ENCODE peak calls at places on chromosomes 5 and 9, in four cellular contexts. S, O, E and T are unnamed samples.

GRCh38 chr5:141807732-141808131 is 70.5 kb downstream of the PCDH1 start:
- DNase-seq in S (no peak), E (no peak), O (no peak), T (no peak)

GRCh38 chr5:57494104-57495098 is 11.8 kb upstream of the ACTBL2 start:
- DNase-seq in S (peak; percentile 13), O (peak; percentile 83), E (peak; percentile 86), T (peak; percentile 13)

GRCh38 chr5:21831145-21831787 is 1021.9 kb downstream of the CDH12 start:
- DNase-seq in E (no peak), O (peak; percentile 6), S (no peak), T (peak; percentile 5)

GRCh38 chr9:71793386-71794105 is 25.2 kb upstream of the CEMIP2 start:
- DNase-seq in O (no peak), E (peak; percentile 76), S (no peak), T (no peak)

GRCh38 chr5:60672693-60673264 is 27.2 kb downstream of the DEPDC1B start:
- DNase-seq in S (no peak), E (no peak), O (no peak), T (no peak)

GRCh38 chr9:93588641-93589609 is 12.5 kb downstream of the PHF2 start:
- DNase-seq in S (no peak), O (no peak), E (no peak), T (no peak)

GRCh38 chr9:127386249-127386648 is 10.7 kb upstream of the SLC2A8 start:
- DNase-seq in S (no peak), E (no peak), O (no peak), T (no peak)

GRCh38 chr9:16398676-16399075 is 471.8 kb downstream of the BNC2 start:
- DNase-seq in E (peak; percentile 16), O (no peak), S (no peak), T (no peak)

GRCh38 chr5:1732238-1732880 is 67.3 kb downstream of the MRPL36 start:
- DNase-seq in E (no peak), S (no peak), O (no peak), T (no peak)

GRCh38 chr9:106745876-106746275 is 117.1 kb upstream of the ZNF462 start:
- DNase-seq in O (no peak), E (peak; percentile 20), S (no peak), T (no peak)

GRCh38 chr9:32398207-32398606 is 13.8 kb downstream of the ACO1 start:
- DNase-seq in E (no peak), O (no peak), S (no peak), T (no peak)

GRCh38 chr5:65255294-65255693 is 226.4 kb downstream of the ADAMTS6 start:
- DNase-seq in S (no peak), E (no peak), O (no peak), T (no peak)

GRCh38 chr9:135769489-135770202 is 67.7 kb downstream of the KCNT1 start:
- DNase-seq in E (no peak), S (no peak), O (no peak), T (no peak)

GRCh38 chr5:67900515-67900914 is 315.0 kb upstream of the PIK3R1 start:
- DNase-seq in O (no peak), E (no peak), S (no peak), T (no peak)

GRCh38 chr9:106056328-106056727 is 362.0 kb downstream of the TMEM38B start:
- DNase-seq in O (no peak), S (no peak), E (no peak), T (no peak)

GRCh38 chr9:72041775-72042194 is 18.6 kb downstream of the C9orf57 start:
- DNase-seq in S (no peak), E (peak; percentile 63), O (no peak), T (no peak)

GRCh38 chr5:177539411-177539810 is 15.0 kb downstream of the FAM193B start:
- DNase-seq in E (no peak), S (no peak), O (no peak), T (no peak)

GRCh38 chr5:102764381-102765005 is 9.4 kb downstream of the PAM start:
- DNase-seq in O (no peak), E (no peak), S (no peak), T (no peak)

GRCh38 chr5:16453609-16454008 is 12.0 kb downstream of the ZNF622 start:
- DNase-seq in S (no peak), O (no peak), E (no peak), T (no peak)

GRCh38 chr9:129887210-129888084 is 52.2 kb downstream of the USP20 start:
- DNase-seq in O (peak; percentile 73), E (no peak), S (peak; percentile 72), T (no peak)

GRCh38 chr9:129889461-129889935 is 54.2 kb downstream of the USP20 start:
- DNase-seq in E (no peak), S (no peak), O (peak; percentile 58), T (no peak)

GRCh38 chr9:129888085-129888808 is 53.0 kb downstream of the USP20 start:
- DNase-seq in O (peak; percentile 99), S (peak; percentile 99), E (no peak), T (peak; percentile 98)

GRCh38 chr9:129889936-129890717 is 54.9 kb downstream of the USP20 start:
- DNase-seq in E (no peak), O (peak; percentile 89), S (no peak), T (peak; percentile 70)

GRCh38 chr9:129888809-129889460 is 53.7 kb downstream of the USP20 start:
- DNase-seq in S (no peak), E (no peak), O (no peak), T (no peak)
- H3K4me3 ChIP-seq in S (peak overlapping the region; percentile 22), E (no peak overlapping the region), O (no peak overlapping the region), T (no peak overlapping the region)

DNA sequence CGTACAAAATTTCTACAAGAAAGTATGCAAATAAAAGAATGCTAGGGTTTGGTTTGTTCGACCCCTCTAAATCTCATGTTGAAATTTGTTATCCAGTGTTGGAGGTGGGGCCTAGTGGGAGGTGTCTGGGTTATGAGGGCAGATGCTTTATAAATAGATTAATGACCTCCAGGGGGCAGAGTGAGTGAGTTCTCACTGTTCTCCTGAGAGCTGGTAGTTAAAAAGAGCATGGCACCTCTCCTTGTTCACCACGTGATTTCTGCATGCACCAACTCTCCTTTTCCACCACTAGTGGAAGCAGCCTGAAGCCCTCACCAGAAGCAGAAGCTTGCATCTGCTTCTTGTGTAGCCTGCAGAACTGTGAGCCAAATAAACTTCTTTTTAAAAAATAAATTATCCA is 50.4 kb upstream of the FAM170A start:
- DNase-seq in S (peak; percentile 71), O (peak; percentile 64), E (peak; percentile 55), T (peak; percentile 21)
- TF ChIP-seq CTCF in S (peak; percentile 40), O (peak; percentile 27), E (peak; percentile 50), T (peak; percentile 50)

GRCh38 chr5:76999451-76999850 is 30.8 kb upstream of the AGGF1 start:
- DNase-seq in O (no peak), E (peak; percentile 38), S (no peak), T (no peak)
- H3K4me3 ChIP-seq in O (no peak overlapping the region), E (no peak overlapping the region), S (no peak overlapping the region), T (no peak overlapping the region)

GRCh38 chr9:77497322-77498198 is 150.6 kb downstream of the GNA14 start:
- DNase-seq in O (no peak), S (no peak), E (no peak), T (no peak)
- TF ChIP-seq CTCF in O (no peak), S (no peak), E (no peak), T (no peak)

GRCh38 chr5:115509547-115509946 is 35.0 kb downstream of the FEM1C start:
- DNase-seq in O (no peak), E (no peak), S (no peak), T (no peak)

GRCh38 chr5:115510145-115510640 is 34.4 kb downstream of the FEM1C start:
- DNase-seq in O (no peak), S (no peak), E (peak; percentile 18), T (no peak)

GRCh38 chr5:115516372-115516771 is 28.2 kb downstream of the FEM1C start:
- DNase-seq in S (no peak), E (no peak), O (no peak), T (no peak)

GRCh38 chr5:115511632-115512031 is 32.9 kb downstream of the FEM1C start:
- DNase-seq in E (no peak), S (no peak), O (no peak), T (no peak)

DNA sequence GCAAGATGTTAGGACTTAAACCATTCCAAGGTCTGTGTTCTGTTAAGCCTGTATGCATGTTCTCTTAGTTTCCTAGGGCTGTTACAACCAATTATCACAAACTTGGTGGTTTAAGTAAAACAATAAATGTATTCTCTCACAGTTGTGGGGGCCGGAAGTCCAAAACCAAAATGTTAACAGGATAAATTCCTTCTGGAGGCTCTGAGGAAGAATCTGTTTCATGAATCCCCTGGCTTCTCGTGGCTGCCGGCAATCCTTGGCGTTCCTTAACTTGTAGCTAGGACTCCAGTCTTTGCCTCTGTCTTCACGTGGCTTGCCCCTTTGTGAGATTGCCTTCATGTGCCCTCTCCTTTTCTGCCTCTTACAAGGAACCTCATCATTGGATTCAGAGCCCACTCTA is 30.4 kb downstream of the FEM1C start:
- DNase-seq in E (no peak), S (no peak), O (no peak), T (no peak)
- H3K4me3 ChIP-seq in E (no peak overlapping the region), S (no peak overlapping the region), O (no peak overlapping the region), T (no peak overlapping the region)

GRCh38 chr5:168422431-168422830 is 63.8 kb upstream of the RARS1 start:
- DNase-seq in S (peak; percentile 17), E (peak; percentile 34), O (no peak), T (no peak)
- TF ChIP-seq CTCF in S (peak; percentile 19), E (peak; percentile 53), O (no peak), T (peak; percentile 8)

GRCh38 chr5:174736777-174737176 is 12.4 kb downstream of the MSX2 start:
- DNase-seq in S (no peak), O (no peak), E (no peak), T (no peak)
- H3K4me3 ChIP-seq in S (no peak overlapping the region), O (no peak overlapping the region), E (no peak overlapping the region), T (no peak overlapping the region)

DNA sequence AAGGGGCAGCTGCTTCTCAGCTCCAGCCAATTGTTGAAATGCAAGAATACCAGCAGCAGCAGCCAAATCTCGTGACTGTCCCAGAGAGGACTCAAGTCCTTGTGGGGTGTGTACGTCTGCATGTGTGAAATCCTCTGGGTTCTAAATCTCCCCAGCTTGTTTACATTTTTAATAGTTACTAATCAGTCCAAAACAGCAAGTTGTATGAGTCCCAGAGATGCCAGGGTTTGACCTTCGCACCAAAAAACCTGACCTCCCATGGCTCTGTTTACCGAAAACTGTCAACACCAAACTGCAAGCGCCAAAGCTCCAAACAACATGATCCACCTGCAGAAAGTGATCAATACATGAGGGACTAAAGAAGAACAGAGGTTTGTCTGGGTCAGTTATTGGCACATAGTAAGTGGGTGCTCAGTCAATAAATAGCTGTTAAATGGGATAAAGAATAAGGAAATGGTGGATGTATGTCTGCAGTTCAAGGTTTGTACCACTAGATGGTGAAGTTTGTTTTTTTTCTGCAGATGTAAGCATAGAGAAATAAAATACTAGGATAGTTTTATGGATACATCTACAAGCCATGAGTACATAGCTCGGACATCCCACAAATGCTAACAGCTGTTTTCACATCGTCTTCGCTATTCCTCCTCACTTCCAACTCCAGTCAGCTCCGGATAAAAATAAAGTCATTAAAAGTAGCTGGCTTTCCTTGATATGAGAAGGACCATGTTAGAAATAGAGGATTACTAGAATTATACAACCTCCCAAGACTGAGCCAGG is 85.3 kb upstream of the ADRB2 start:
- DNase-seq in E (peak; percentile 96), S (peak; percentile 61), O (peak; percentile 61), T (peak; percentile 31)
- TF ChIP-seq CTCF in E (peak; percentile 99), S (peak; percentile 85), O (peak; percentile 68), T (peak; percentile 62)